ENCODE peak calls at places on chromosomes 3 and 15, in seven cellular contexts. One of them, this sample, is unnamed.
A peak's percentile ranks its signal among the peaks of the same experiment; 100 is the strongest.

GRCh38 chr3:42067324-42067723 is 23.8 kb upstream of the TRAK1 start:
- DNase-seq in Panc1: no peak
- DNase-seq in epithelial cell of esophagus: no peak
- DNase-seq in psoas muscle: no peak
- DNase-seq in bronchial epithelial cell: peak; percentile 39
- DNase-seq in A549: no peak
- DNase-seq in lung: no peak
- DNase-seq in this sample: no peak

GRCh38 chr3:179454887-179455286 is 3.6 kb upstream of the GNB4 start:
- DNase-seq in lung: no peak
- DNase-seq in psoas muscle: no peak
- DNase-seq in Panc1: no peak
- DNase-seq in A549: no peak
- DNase-seq in epithelial cell of esophagus: peak; percentile 47
- DNase-seq in bronchial epithelial cell: peak; percentile 63
- DNase-seq in this sample: no peak

GRCh38 chr15:77798151-77798550 is 165.4 kb upstream of the LINGO1 start:
- DNase-seq in Panc1: no peak
- DNase-seq in epithelial cell of esophagus: no peak
- DNase-seq in A549: no peak
- DNase-seq in bronchial epithelial cell: no peak
- DNase-seq in lung: no peak
- DNase-seq in psoas muscle: no peak
- DNase-seq in this sample: no peak

GRCh38 chr3:124773351-124774304 is 43.4 kb downstream of the UMPS start:
- DNase-seq in epithelial cell of esophagus: no peak
- DNase-seq in lung: no peak
- DNase-seq in A549: no peak
- DNase-seq in psoas muscle: no peak
- DNase-seq in bronchial epithelial cell: no peak
- DNase-seq in Panc1: no peak
- DNase-seq in this sample: no peak

GRCh38 chr3:182451871-182452270 is 341.4 kb upstream of the ATP11B start:
- DNase-seq in psoas muscle: no peak
- DNase-seq in epithelial cell of esophagus: no peak
- DNase-seq in bronchial epithelial cell: no peak
- DNase-seq in Panc1: no peak
- DNase-seq in A549: no peak
- DNase-seq in lung: no peak
- DNase-seq in this sample: no peak

GRCh38 chr3:45966371-45966780 is 23.1 kb downstream of the CXCR6 start:
- DNase-seq in Panc1: no peak
- DNase-seq in lung: no peak
- DNase-seq in epithelial cell of esophagus: no peak
- DNase-seq in bronchial epithelial cell: no peak
- DNase-seq in psoas muscle: no peak
- DNase-seq in A549: no peak
- DNase-seq in this sample: no peak

GRCh38 chr3:72445827-72446405 is 402.3 kb downstream of the SHQ1 start:
- DNase-seq in psoas muscle: no peak
- DNase-seq in bronchial epithelial cell: peak; percentile 4
- DNase-seq in lung: no peak
- DNase-seq in Panc1: no peak
- DNase-seq in epithelial cell of esophagus: no peak
- DNase-seq in A549: no peak
- DNase-seq in this sample: no peak

GRCh38 chr15:73600413-73601050 is 32.7 kb downstream of the NPTN start:
- DNase-seq in bronchial epithelial cell: no peak
- DNase-seq in psoas muscle: no peak
- DNase-seq in lung: no peak
- DNase-seq in A549: no peak
- DNase-seq in Panc1: no peak
- DNase-seq in epithelial cell of esophagus: no peak
- DNase-seq in this sample: no peak

GRCh38 chr3:31039145-31039544 is 144.7 kb upstream of the GADL1 start:
- DNase-seq in Panc1: no peak
- DNase-seq in bronchial epithelial cell: peak; percentile 62
- DNase-seq in epithelial cell of esophagus: peak; percentile 60
- DNase-seq in A549: no peak
- DNase-seq in psoas muscle: no peak
- DNase-seq in lung: no peak
- DNase-seq in this sample: no peak

GRCh38 chr15:67548532-67548852 is 6.0 kb downstream of the MAP2K5 start:
- DNase-seq in epithelial cell of esophagus: no peak
- DNase-seq in psoas muscle: no peak
- DNase-seq in A549: no peak
- DNase-seq in bronchial epithelial cell: no peak
- DNase-seq in Panc1: no peak
- DNase-seq in lung: no peak
- DNase-seq in this sample: no peak

GRCh38 chr3:58998476-58999117 is 51.2 kb downstream of the CFAP20DC start:
- DNase-seq in lung: no peak
- DNase-seq in A549: peak; percentile 64
- DNase-seq in bronchial epithelial cell: peak; percentile 100
- DNase-seq in epithelial cell of esophagus: peak; percentile 100
- DNase-seq in psoas muscle: no peak
- DNase-seq in Panc1: peak; percentile 71
- DNase-seq in this sample: no peak

GRCh38 chr3:133989931-133990702 is 39.6 kb downstream of the SLCO2A1 start:
- DNase-seq in psoas muscle: no peak
- DNase-seq in bronchial epithelial cell: no peak
- DNase-seq in Panc1: no peak
- DNase-seq in A549: no peak
- DNase-seq in epithelial cell of esophagus: no peak
- DNase-seq in lung: no peak
- DNase-seq in this sample: no peak

GRCh38 chr3:42043116-42043796 is 47.9 kb upstream of the TRAK1 start:
- DNase-seq in epithelial cell of esophagus: no peak
- DNase-seq in Panc1: no peak
- DNase-seq in A549: no peak
- DNase-seq in lung: no peak
- DNase-seq in psoas muscle: no peak
- DNase-seq in bronchial epithelial cell: no peak
- DNase-seq in this sample: peak; percentile 88

GRCh38 chr15:53586815-53587214 is 172.6 kb downstream of the WDR72 start:
- DNase-seq in psoas muscle: no peak
- DNase-seq in lung: peak; percentile 53
- DNase-seq in epithelial cell of esophagus: peak; percentile 59
- DNase-seq in Panc1: no peak
- DNase-seq in bronchial epithelial cell: peak; percentile 49
- DNase-seq in A549: no peak
- DNase-seq in this sample: peak; percentile 65

GRCh38 chr3:177499779-177500423 is 302.6 kb upstream of the TBL1XR1 start:
- DNase-seq in psoas muscle: no peak
- DNase-seq in A549: no peak
- DNase-seq in bronchial epithelial cell: no peak
- DNase-seq in epithelial cell of esophagus: no peak
- DNase-seq in Panc1: no peak
- DNase-seq in lung: no peak
- DNase-seq in this sample: no peak

GRCh38 chr15:79050341-79050740 is 40.2 kb downstream of the RASGRF1 start:
- DNase-seq in psoas muscle: no peak
- DNase-seq in epithelial cell of esophagus: no peak
- DNase-seq in lung: no peak
- DNase-seq in bronchial epithelial cell: no peak
- DNase-seq in Panc1: no peak
- DNase-seq in A549: no peak
- DNase-seq in this sample: no peak

GRCh38 chr15:79049416-79049815 is 41.2 kb downstream of the RASGRF1 start:
- DNase-seq in epithelial cell of esophagus: no peak
- DNase-seq in A549: no peak
- DNase-seq in Panc1: no peak
- DNase-seq in bronchial epithelial cell: no peak
- DNase-seq in psoas muscle: no peak
- DNase-seq in lung: no peak
- DNase-seq in this sample: no peak

GRCh38 chr15:79046691-79047404 is 43.7 kb downstream of the RASGRF1 start:
- DNase-seq in psoas muscle: no peak
- DNase-seq in bronchial epithelial cell: no peak
- DNase-seq in lung: no peak
- DNase-seq in A549: no peak
- DNase-seq in Panc1: no peak
- DNase-seq in epithelial cell of esophagus: no peak
- DNase-seq in this sample: no peak

GRCh38 chr15:79045041-79045440 is 45.5 kb downstream of the RASGRF1 start:
- DNase-seq in psoas muscle: no peak
- DNase-seq in epithelial cell of esophagus: no peak
- DNase-seq in A549: no peak
- DNase-seq in Panc1: no peak
- DNase-seq in lung: no peak
- DNase-seq in bronchial epithelial cell: no peak
- DNase-seq in this sample: no peak

DNA sequence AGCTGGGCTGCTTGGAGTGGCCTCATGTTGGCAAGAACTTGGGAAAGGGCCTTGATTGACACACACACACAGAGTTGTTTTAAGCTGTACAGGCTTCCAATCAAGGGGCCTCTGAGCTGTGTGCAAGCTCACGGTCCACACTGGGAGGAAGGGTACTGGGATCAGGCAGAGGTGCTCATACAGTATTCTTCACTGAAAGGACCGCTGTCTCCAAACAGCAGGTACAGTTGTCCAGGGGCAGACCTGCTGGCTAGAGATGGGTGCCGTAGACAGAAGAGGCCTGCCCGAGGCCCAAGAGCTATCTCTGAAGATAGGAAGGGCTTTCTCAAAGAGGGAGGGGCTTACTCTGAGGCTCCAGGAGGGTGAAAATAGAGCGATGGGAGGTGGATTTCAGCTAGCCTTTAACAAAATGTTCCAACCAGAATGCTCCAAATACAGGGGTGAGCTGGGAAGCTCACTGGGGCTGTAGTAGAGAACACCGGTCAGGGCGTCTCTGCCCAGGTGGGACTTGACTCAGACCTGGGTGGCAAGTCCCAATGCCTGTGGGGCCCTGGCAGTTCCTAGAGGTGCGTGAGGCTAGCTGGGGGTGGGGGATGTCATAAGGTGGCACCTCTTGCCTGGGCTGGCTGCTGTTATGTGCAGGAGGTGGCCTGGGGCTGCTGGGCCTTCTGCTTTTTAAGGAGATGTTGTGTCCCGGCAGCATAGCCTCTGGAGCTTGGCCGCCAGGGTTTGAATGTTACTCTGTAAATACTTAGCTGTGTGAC is 42.7 kb downstream of the RASGRF1 start:
- DNase-seq in psoas muscle: no peak
- DNase-seq in bronchial epithelial cell: no peak
- DNase-seq in Panc1: no peak
- DNase-seq in epithelial cell of esophagus: no peak
- DNase-seq in A549: no peak
- DNase-seq in lung: no peak
- DNase-seq in this sample: no peak
- H3K4me3 ChIP-seq in psoas muscle: no peak overlapping the region
- H3K4me3 ChIP-seq in bronchial epithelial cell: no peak overlapping the region
- H3K4me3 ChIP-seq in Panc1: no peak overlapping the region
- H3K4me3 ChIP-seq in epithelial cell of esophagus: no peak overlapping the region
- H3K4me3 ChIP-seq in A549: no peak overlapping the region
- H3K4me3 ChIP-seq in lung: no peak overlapping the region
- H3K4me3 ChIP-seq in this sample: no peak overlapping the region

DNA sequence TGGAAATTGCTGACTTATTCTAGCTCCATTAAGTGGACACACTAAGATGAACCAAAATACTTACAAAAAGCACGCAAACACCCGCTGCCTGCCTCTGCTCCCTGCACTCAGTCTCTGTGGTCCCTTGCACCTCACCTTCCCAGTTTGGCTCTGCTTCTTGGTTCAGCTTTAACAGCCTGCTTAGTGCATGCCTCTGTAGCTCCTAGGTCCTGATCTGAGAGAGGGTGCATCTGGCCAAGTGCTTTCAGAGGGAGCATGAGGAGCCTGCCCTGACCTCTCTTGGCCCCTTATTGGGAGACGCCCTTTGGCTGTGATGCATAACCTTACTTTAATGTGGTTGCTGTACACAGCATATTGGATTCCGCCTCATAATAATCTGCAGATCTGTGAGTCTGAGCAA is 21.2 kb upstream of the ATP10A start:
- DNase-seq in lung: no peak
- DNase-seq in A549: no peak
- DNase-seq in bronchial epithelial cell: no peak
- DNase-seq in psoas muscle: no peak
- DNase-seq in Panc1: no peak
- DNase-seq in epithelial cell of esophagus: no peak
- DNase-seq in this sample: no peak
- H3K4me3 ChIP-seq in lung: no peak overlapping the region
- H3K4me3 ChIP-seq in A549: no peak overlapping the region
- H3K4me3 ChIP-seq in bronchial epithelial cell: no peak overlapping the region
- H3K4me3 ChIP-seq in psoas muscle: no peak overlapping the region
- H3K4me3 ChIP-seq in Panc1: no peak overlapping the region
- H3K4me3 ChIP-seq in epithelial cell of esophagus: no peak overlapping the region
- H3K4me3 ChIP-seq in this sample: no peak overlapping the region

GRCh38 chr3:48467473-48468267 is 21.1 kb downstream of the ATRIP start:
- DNase-seq in psoas muscle: no peak
- DNase-seq in bronchial epithelial cell: no peak
- DNase-seq in A549: no peak
- DNase-seq in epithelial cell of esophagus: no peak
- DNase-seq in lung: no peak
- DNase-seq in Panc1: no peak
- DNase-seq in this sample: no peak

GRCh38 chr3:48469046-48469915 is 22.7 kb downstream of the ATRIP start:
- DNase-seq in psoas muscle: no peak
- DNase-seq in epithelial cell of esophagus: no peak
- DNase-seq in bronchial epithelial cell: no peak
- DNase-seq in Panc1: no peak
- DNase-seq in A549: no peak
- DNase-seq in lung: no peak
- DNase-seq in this sample: peak; percentile 9

GRCh38 chr3:48472673-48472922 is 26.1 kb downstream of the ATRIP start:
- DNase-seq in lung: no peak
- DNase-seq in epithelial cell of esophagus: peak; percentile 67
- DNase-seq in psoas muscle: no peak
- DNase-seq in Panc1: no peak
- DNase-seq in bronchial epithelial cell: no peak
- DNase-seq in A549: peak; percentile 40
- DNase-seq in this sample: no peak

GRCh38 chr3:48468329-48468731 is 21.8 kb downstream of the ATRIP start:
- DNase-seq in lung: no peak
- DNase-seq in psoas muscle: no peak
- DNase-seq in Panc1: no peak
- DNase-seq in A549: no peak
- DNase-seq in epithelial cell of esophagus: no peak
- DNase-seq in bronchial epithelial cell: no peak
- DNase-seq in this sample: no peak

DNA sequence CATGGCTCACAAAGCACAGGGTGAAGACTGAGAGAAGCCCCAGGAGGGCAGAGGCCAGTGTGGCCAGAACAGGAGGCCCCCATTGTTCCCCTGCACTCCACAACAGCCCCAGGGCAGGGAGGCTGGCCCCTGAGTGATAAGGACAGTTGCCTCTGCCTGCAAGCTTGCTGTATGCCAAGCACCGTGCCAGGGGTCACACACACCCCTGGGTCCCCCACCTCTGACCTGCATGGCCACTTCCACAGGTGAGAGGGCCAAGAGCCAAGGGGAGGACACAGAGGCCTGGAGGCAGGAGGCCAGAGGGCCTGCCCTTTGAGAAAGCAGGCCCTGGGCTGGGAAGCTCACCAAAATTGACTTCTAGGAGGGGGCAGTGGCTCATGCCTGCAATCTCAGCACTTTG is 23.7 kb downstream of the ATRIP start:
- DNase-seq in lung: no peak
- DNase-seq in A549: no peak
- DNase-seq in epithelial cell of esophagus: no peak
- DNase-seq in Panc1: no peak
- DNase-seq in bronchial epithelial cell: no peak
- DNase-seq in psoas muscle: no peak
- DNase-seq in this sample: peak; percentile 58
- H3K4me3 ChIP-seq in lung: no peak overlapping the region
- H3K4me3 ChIP-seq in A549: no peak overlapping the region
- H3K4me3 ChIP-seq in epithelial cell of esophagus: no peak overlapping the region
- H3K4me3 ChIP-seq in Panc1: no peak overlapping the region
- H3K4me3 ChIP-seq in bronchial epithelial cell: no peak overlapping the region
- H3K4me3 ChIP-seq in psoas muscle: no peak overlapping the region
- H3K4me3 ChIP-seq in this sample: no peak overlapping the region

GRCh38 chr3:127819656-127820055 is 2.7 kb downstream of the MGLL start:
- DNase-seq in A549: no peak
- DNase-seq in epithelial cell of esophagus: no peak
- DNase-seq in lung: no peak
- DNase-seq in psoas muscle: no peak
- DNase-seq in Panc1: no peak
- DNase-seq in bronchial epithelial cell: no peak
- DNase-seq in this sample: no peak
- H3K4me3 ChIP-seq in A549: peak overlapping the region; percentile 76
- H3K4me3 ChIP-seq in epithelial cell of esophagus: no peak overlapping the region
- H3K4me3 ChIP-seq in lung: no peak overlapping the region
- H3K4me3 ChIP-seq in psoas muscle: peak overlapping the region; percentile 91
- H3K4me3 ChIP-seq in Panc1: no peak overlapping the region
- H3K4me3 ChIP-seq in bronchial epithelial cell: no peak overlapping the region
- H3K4me3 ChIP-seq in this sample: no peak overlapping the region